ENCODE peak calls at places on chromosome 21, in five cellular contexts. P, E, S, K and Q are unnamed samples. For H3K4me1, the result is how much of the 10 kb centered on the place peaks cover.

GRCh38 chr21:22575165-22575584 is 1577.0 kb downstream of the NCAM2 start:
- DNase-seq in K (no peak), S (no peak), E (peak), P (no peak), Q (no peak)

GRCh38 chr21:46322351-46323226 is 1.1 kb downstream of the C21orf58 start:
- DNase-seq in K (no peak), E (peak), P (no peak), S (peak), Q (no peak)

GRCh38 chr21:46334351-46335140 is 10.6 kb downstream of the PCNT start:
- DNase-seq in E (no peak), S (no peak), K (no peak), P (no peak), Q (no peak)

GRCh38 chr21:8991088-8991907 is 1530.1 kb upstream of the TPTE start:
- DNase-seq in K (no peak), S (no peak), E (no peak), P (no peak), Q (no peak)

GRCh38 chr21:25818156-25818950 is 83.6 kb downstream of the GABPA start:
- DNase-seq in K (no peak), E (peak), S (no peak), P (no peak), Q (no peak)

GRCh38 chr21:26405735-26406361 is 167.2 kb downstream of the CYYR1 start:
- DNase-seq in P (no peak), K (no peak), S (peak), E (peak), Q (no peak)

GRCh38 chr21:28883931-28884330 is 108.7 kb downstream of the LTN1 start:
- DNase-seq in P (no peak), K (no peak), S (no peak), E (no peak), Q (no peak)

GRCh38 chr21:29208666-29209059 is 78.2 kb downstream of the MAP3K7CL start:
- DNase-seq in E (no peak), P (no peak), S (peak), K (no peak), Q (no peak)

GRCh38 chr21:35593000-35593502 is 467.3 kb downstream of the SETD4 start:
- DNase-seq in E (no peak), K (no peak), S (peak), P (no peak), Q (no peak)

GRCh38 chr21:21230672-21231071 is 232.5 kb downstream of the NCAM2 start:
- DNase-seq in P (no peak), E (peak), K (no peak), S (peak), Q (no peak)

GRCh38 chr21:25115021-25115420 is 492.3 kb downstream of the MRPL39 start:
- DNase-seq in E (no peak), S (no peak), K (no peak), P (no peak), Q (no peak)

GRCh38 chr21:29501451-29501850 is 202.7 kb downstream of the BACH1 start:
- DNase-seq in E (no peak), P (no peak), K (no peak), S (no peak), Q (no peak)

GRCh38 chr21:26964379-26964778 is 2.5 kb downstream of the ADAMTS5 start:
- DNase-seq in E (peak), K (no peak), P (peak), S (peak), Q (peak)

GRCh38 chr21:31194510-31195293 is 149.4 kb downstream of the TIAM1 start:
- DNase-seq in E (no peak), P (no peak), K (no peak), S (no peak), Q (no peak)

DNA sequence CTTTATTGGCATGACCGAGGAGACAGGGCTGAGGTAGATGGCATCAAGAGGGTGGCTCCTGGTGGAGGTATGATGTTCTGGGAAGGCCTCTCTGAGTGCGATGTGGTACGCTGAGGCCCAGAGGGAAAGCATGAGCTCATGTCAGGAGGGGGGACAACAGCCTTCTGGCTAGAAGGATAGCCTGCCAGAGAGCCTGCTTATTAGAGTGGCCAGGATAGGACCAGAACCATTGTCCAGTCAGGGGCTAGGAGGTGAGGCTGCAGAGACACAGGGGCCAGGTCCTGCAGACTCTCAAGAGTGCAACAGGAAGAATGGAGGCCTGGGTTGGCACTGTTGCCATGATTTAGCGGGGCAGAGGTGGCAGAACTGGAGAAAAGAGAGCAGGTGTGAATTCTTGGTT is 7.3 kb downstream of the ADARB1 start:
- DNase-seq in S (no peak), P (no peak), K (no peak), E (no peak), Q (no peak)
- H3K4me1 ChIP-seq in S (under half), P (under half), K (under half), E (under half), Q (under half)

GRCh38 chr21:23936224-23936623 is 1671.1 kb downstream of the MRPL39 start:
- DNase-seq in S (peak), P (no peak), K (no peak), E (peak), Q (no peak)
- TF ChIP-seq CTCF in S (no peak), P (no peak), K (no peak), E (peak), Q (no peak)

DNA sequence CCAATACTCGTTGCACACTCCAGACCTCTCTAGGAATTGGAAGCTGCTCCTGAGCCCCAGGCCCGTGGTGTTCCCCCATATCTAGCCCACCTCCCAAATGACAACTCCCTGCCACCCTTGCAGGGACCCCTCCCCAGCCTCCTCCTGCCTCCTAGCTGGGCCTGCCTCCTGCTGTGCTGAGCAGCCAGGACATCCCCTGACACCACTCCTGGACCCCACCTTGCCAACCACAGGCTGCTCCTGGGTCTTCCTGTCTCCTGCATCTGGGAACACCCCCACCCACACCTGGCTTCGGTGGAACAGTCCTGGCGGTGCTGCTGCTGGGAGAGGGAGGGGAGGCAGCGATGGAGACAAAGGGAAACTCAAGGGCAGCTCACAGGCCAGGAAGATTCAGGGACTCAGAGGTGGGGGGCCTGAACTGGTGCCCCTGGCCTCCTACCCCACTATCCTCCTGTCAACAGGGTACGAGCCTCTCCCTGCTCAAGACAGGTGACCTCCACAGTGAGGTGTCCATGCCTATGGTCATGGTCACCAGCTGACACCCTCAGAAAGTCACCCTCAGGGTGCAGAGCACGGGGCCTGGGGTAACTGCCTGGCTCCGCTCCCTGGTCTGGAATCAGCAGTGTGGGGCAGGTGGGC is 81.2 kb downstream of the RIPK4 start:
- DNase-seq in P (no peak), E (no peak), S (no peak), K (no peak), Q (peak)
- H3K4me1 ChIP-seq in P (under half), E (under half), S (under half), K (under half), Q (under half)

DNA sequence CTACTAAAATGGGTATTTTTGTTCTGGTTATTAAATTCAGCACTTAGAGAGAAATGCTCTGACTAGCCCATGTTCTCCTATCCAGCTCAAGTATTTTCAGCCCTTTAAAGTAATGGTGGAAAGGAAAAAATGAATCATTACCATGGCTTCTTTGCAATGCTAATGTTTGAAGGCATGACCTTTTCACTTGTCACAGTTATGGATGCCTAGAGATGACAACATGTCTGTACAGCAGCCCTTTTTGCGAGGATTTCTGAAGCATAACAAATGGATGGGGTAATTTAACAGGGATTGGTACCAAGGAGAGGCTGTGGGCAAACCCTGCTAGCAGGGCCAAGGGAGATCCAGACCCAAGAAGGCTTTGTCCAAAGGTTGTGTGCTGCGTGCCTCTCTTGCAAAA is 326.9 kb downstream of the PCP4 start:
- DNase-seq in S (no peak), E (no peak), K (no peak), P (no peak), Q (no peak)
- TF ChIP-seq CTCF in S (no peak), E (no peak), K (no peak), P (no peak), Q (no peak)

DNA sequence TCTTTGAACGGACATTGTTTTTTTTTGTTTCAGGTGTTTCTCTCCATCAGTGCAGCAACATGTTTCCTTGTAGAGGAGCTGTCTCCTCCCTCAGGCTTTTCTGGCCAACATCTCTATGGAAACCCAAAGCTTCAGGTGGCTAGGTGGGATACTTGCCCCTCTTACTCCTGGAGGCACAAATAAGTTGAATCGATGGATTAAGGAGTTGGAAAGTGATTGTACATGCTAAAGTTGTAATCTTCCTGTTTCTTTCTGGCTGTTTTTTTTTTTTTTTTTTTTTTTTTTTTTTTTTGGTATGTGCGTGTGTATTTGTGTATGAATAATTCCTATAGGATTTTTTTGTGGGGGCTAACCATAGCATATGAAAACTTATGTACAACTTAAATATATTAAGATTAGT is 10.6 kb downstream of the USP25 start:
- DNase-seq in P (no peak), E (no peak), K (no peak), S (no peak), Q (no peak)
- H3K4me1 ChIP-seq in P (under half), E (under half), K (under half), S (under half), Q (under half)

GRCh38 chr21:32690085-32690484 is 37.7 kb downstream of the SYNJ1 start:
- DNase-seq in E (no peak), P (no peak), S (no peak), K (no peak), Q (no peak)

GRCh38 chr21:32682696-32683474 is 44.9 kb downstream of the SYNJ1 start:
- DNase-seq in P (no peak), E (no peak), S (no peak), K (no peak), Q (no peak)

GRCh38 chr21:32693581-32693980 is 34.2 kb downstream of the SYNJ1 start:
- DNase-seq in K (no peak), P (no peak), S (no peak), E (no peak), Q (no peak)

GRCh38 chr21:32687946-32688345 is 39.9 kb downstream of the SYNJ1 start:
- DNase-seq in P (no peak), K (no peak), S (no peak), E (peak), Q (no peak)
- TF ChIP-seq CTCF in P (no peak), K (no peak), S (no peak), E (peak), Q (no peak)

GRCh38 chr21:37407719-37408455 is 41.3 kb downstream of the DYRK1A start:
- DNase-seq in K (no peak), P (no peak), E (no peak), S (peak), Q (no peak)

GRCh38 chr21:37410639-37411038 is 44.1 kb downstream of the DYRK1A start:
- DNase-seq in S (no peak), P (no peak), K (no peak), E (no peak), Q (no peak)

GRCh38 chr21:37408464-37409193 is 42.1 kb downstream of the DYRK1A start:
- DNase-seq in S (no peak), E (no peak), K (no peak), P (no peak), Q (no peak)

GRCh38 chr21:37402251-37402867 is 35.8 kb downstream of the DYRK1A start:
- DNase-seq in S (no peak), K (no peak), P (no peak), E (no peak), Q (no peak)

DNA sequence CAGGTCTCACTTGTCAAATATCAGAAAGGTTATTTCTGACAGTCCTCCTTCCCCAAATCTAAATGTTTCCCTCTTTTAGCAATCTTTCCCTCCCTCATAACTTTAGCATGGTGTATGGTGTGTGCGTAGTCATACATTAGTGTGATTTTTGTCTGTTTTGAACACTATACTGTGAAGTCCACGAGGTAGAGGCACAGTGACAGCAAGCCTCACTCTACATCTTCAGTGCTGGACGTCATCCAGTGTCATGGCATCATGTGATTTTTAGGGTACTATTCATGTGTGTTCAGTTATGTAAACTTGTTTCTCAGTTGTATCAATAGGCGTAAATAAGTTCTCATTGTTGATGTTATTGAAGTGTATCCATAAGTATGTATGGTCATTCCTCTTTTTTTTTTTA is 39.1 kb downstream of the DYRK1A start:
- DNase-seq in S (no peak), P (no peak), E (no peak), K (no peak), Q (no peak)
- H3K4me1 ChIP-seq in S (under half), P (under half), E (under half), K (under half), Q (half or more)